ENCODE peak calls at places on chromosomes 11 and 22, in seven cellular contexts. A is upper lobe of left lung, M is ovary, W is adrenal gland, I is A549, Z is K562, C is HCT116. R is an unnamed sample. For H3K4me1, the result is how much of the 10 kb centered on the place peaks cover.

GRCh38 chr22:19291218-19291579 is 320 bp downstream of the CLTCL1 start:
- DNase-seq in A (peak), M (peak), W (peak), I (no peak), Z (peak), C (no peak), R (peak)

GRCh38 chr11:132685174-132685611 is 847.1 kb downstream of the OPCML start:
- DNase-seq in A (no peak), M (no peak), W (no peak), I (no peak), Z (no peak), C (no peak), R (no peak)

GRCh38 chr11:113159967-113160621 is 154.3 kb upstream of the TTC12 start:
- DNase-seq in A (no peak), M (peak), W (peak), I (no peak), Z (no peak), C (no peak), R (no peak)

GRCh38 chr22:48868554-48868953 is 959.1 kb downstream of the BRD1 start:
- DNase-seq in A (no peak), M (no peak), W (no peak), I (no peak), Z (no peak), C (no peak), R (no peak)

GRCh38 chr11:134252539-134253188 is 488 bp downstream of the THYN1 start:
- DNase-seq in A (no peak), M (peak), W (peak), I (no peak), Z (no peak), C (no peak), R (peak)

GRCh38 chr11:83192846-83193245 is 666 bp upstream of the ANKRD42 start:
- DNase-seq in A (no peak), M (no peak), W (no peak), I (no peak), Z (no peak), C (no peak), R (no peak)

GRCh38 chr11:3825473-3826154 is 15.1 kb downstream of the RHOG start:
- DNase-seq in A (no peak), M (no peak), W (no peak), I (no peak), Z (peak), C (no peak), R (no peak)

GRCh38 chr11:79076526-79077115 is 364.2 kb downstream of the TENM4 start:
- DNase-seq in A (no peak), M (no peak), W (peak), I (peak), Z (peak), C (peak), R (no peak)

GRCh38 chr11:65427691-65428577 is 5.3 kb downstream of the NEAT1 start:
- DNase-seq in A (no peak), M (peak), W (peak), I (peak), Z (no peak), C (peak), R (peak)

GRCh38 chr22:26586556-26587325 is 3.2 kb downstream of the TPST2 start:
- DNase-seq in A (no peak), M (no peak), W (peak), I (no peak), Z (no peak), C (no peak), R (peak)

GRCh38 chr11:103609117-103610066 is 427.0 kb upstream of the DDI1 start:
- DNase-seq in A (no peak), M (no peak), W (no peak), I (peak), Z (no peak), C (peak), R (no peak)

GRCh38 chr11:65538915-65539374 is 14.1 kb downstream of the SCYL1 start:
- DNase-seq in A (peak), M (no peak), W (no peak), I (no peak), Z (no peak), C (no peak), R (no peak)

GRCh38 chr11:132024587-132025295 is 654.3 kb downstream of the NTM start:
- DNase-seq in A (no peak), M (no peak), W (no peak), I (no peak), Z (no peak), C (no peak), R (no peak)

GRCh38 chr11:79117488-79117887 is 323.3 kb downstream of the TENM4 start:
- DNase-seq in A (no peak), M (no peak), W (no peak), I (no peak), Z (no peak), C (no peak), R (no peak)

GRCh38 chr11:65563606-65564005 is 5.4 kb upstream of the LTBP3 start:
- DNase-seq in A (no peak), M (no peak), W (no peak), I (no peak), Z (no peak), C (no peak), R (no peak)

GRCh38 chr11:12680246-12680939 is 6.2 kb downstream of the TEAD1 start:
- DNase-seq in A (peak), M (peak), W (peak), I (peak), Z (no peak), C (no peak), R (peak)
- TF ChIP-seq POLR2A in A (peak), M (no peak), W (no peak), I (peak), Z (no peak), C (no peak), R (no peak)

DNA sequence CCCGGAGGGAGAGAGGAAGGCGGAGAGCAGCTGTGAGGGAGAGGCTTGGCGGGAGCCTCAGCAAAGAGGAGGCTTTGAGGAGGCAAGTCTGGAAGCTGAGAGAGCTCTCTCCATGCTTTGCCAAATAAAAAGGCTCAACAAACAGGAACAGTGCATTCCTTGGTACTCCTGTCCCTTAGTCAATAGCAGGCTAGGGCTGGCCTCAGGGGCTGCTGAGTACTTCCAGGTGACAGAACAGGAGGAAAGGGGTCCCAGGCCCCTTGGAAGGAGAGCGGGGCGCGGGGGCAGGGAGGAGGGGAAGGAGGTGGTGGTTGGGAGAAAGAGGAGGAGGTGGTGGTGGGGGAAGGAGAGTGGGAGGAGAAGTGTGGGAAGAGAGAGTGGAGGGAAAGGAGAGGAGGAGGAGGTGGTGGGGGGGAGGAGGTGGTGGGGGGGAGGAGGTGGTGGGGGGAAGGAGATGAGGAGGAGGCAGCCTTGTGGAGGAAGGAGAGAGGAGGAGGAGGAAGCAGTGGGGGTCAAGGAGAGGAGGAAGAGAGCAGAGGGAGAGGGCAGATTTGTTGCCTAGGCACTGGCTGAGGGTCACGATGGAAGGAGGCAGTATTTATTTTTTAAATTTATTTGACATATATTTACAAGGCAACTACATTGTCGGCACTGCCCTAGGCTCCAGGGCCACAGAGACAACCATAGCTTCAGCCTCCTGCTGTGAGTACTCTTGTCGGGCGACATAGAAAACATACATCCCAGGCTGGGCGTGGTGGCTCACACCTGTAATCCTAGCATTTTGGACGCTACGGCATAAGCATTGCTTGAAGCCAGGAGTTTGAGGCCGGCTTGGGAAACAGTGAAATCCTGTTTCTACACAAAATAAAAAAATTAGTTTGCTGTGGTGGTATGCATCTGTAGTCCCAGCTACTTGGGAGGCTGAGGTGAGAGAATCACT is 74.2 kb upstream of the ZBED5 start:
- DNase-seq in A (peak), M (peak), W (no peak), I (peak), Z (no peak), C (no peak), R (no peak)
- H3K27ac ChIP-seq in A (peak), M (peak), W (no peak), I (peak), Z (peak), C (peak), R (peak)

GRCh38 chr22:37748659-37749058 is 51.8 kb downstream of the TRIOBP start:
- DNase-seq in A (peak), M (no peak), W (peak), I (no peak), Z (no peak), C (no peak), R (no peak)
- H3K4me1 ChIP-seq in A (half or more), M (under half), W (half or more), I (half or more), Z (under half), C (half or more), R (half or more)

GRCh38 chr11:62612366-62613274 is at the start of the genes EML3 and ROM1:
- DNase-seq in A (peak), M (peak), W (peak), I (peak), Z (peak), C (no peak), R (peak)
- TF ChIP-seq POLR2A in A (peak), M (no peak), W (no peak), I (no peak), Z (no peak), C (no peak), R (peak)

DNA sequence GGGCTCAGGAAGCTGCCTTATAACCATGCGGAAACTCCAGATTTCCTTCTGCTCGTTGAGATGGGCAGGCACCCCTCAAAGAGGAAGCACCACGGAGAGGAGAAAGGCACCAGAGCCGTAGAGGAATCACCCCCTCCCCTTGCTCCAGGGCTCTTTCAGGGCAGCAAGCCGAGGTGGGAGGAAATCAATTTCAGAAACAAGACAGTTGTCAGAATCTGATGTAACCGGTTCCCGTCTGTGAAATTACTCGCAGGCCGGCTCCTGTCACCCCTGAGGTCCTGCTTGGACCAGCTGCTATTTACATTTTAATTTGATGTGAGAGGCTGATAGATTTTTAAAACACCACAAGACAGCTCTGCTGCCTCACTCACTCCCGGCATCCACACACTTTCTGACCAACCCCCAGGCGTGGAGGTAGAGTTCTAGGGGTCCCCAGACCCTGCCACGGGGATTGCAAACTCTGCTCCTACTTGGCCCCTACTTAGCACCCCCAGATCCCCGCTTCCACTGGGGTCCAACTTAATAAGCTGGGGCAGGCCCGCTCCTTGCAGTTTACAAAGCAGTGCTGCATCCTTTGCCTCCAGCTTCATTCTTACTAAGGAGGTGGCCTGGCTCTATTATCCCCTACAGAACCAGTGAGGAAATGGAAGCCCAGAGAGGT is 162.5 kb downstream of the CEP164 start:
- DNase-seq in A (no peak), M (no peak), W (no peak), I (no peak), Z (no peak), C (no peak), R (no peak)
- H3K27ac ChIP-seq in A (no peak), M (no peak), W (no peak), I (no peak), Z (no peak), C (no peak), R (no peak)

GRCh38 chr22:37016134-37016910 is 2.9 kb downstream of the TST start:
- DNase-seq in A (no peak), M (peak), W (peak), I (no peak), Z (no peak), C (no peak), R (no peak)
- H3K4me1 ChIP-seq in A (under half), M (under half), W (under half), I (under half), Z (under half), C (under half), R (under half)